ENCODE peak calls at places on chromosomes 11 and 22, in four cellular contexts. S, G, C and E are unnamed samples.

GRCh38 chr11:119149371-119150275 is 771 bp downstream of the ABCG4 start:
- DNase-seq in S (no peak), G (no peak), C (no peak), E (no peak)

GRCh38 chr11:27124514-27125264 is 84.1 kb downstream of the BBOX1 start:
- DNase-seq in S (peak), G (no peak), C (no peak), E (no peak)

GRCh38 chr11:75325713-75326438 is 25.6 kb downstream of the ARRB1 start:
- DNase-seq in S (peak), G (no peak), C (no peak), E (peak)

GRCh38 chr11:61888043-61888442 is 3.3 kb downstream of the FADS3 start:
- DNase-seq in S (peak), G (no peak), C (no peak), E (peak)

GRCh38 chr11:117188620-117189081 is 10.1 kb downstream of the SIDT2 start:
- DNase-seq in S (no peak), G (no peak), C (no peak), E (no peak)

GRCh38 chr11:118353084-118353710 is 6.2 kb upstream of the UBE4A start:
- DNase-seq in S (peak), G (no peak), C (no peak), E (peak)

GRCh38 chr11:5234390-5234834 is at the start of gene HBD:
- DNase-seq in S (peak), G (no peak), C (no peak), E (no peak)

GRCh38 chr11:65169164-65169641 is 830 bp upstream of the SPDYC start:
- DNase-seq in S (peak), G (no peak), C (peak), E (peak)

GRCh38 chr11:131038597-131038996 is 122.3 kb upstream of the SNX19 start:
- DNase-seq in S (no peak), G (no peak), C (peak), E (no peak)

GRCh38 chr22:44620129-44620840 is 81.7 kb upstream of the PRR5 start:
- DNase-seq in S (peak), G (no peak), C (peak), E (peak)

GRCh38 chr11:75424396-75424795 is 8.6 kb downstream of the KLHL35 start:
- DNase-seq in S (no peak), G (no peak), C (no peak), E (no peak)

GRCh38 chr22:36298601-36299000 is 45.7 kb downstream of the APOL1 start:
- DNase-seq in S (no peak), G (no peak), C (no peak), E (no peak)

GRCh38 chr11:105244157-105244820 is 104.7 kb upstream of the CARD18 start:
- DNase-seq in S (peak), G (no peak), C (no peak), E (peak)

GRCh38 chr11:10688401-10688800 is 5.2 kb downstream of the IRAG1 start:
- DNase-seq in S (peak), G (no peak), C (peak), E (no peak)

GRCh38 chr11:123103326-123103980 is 41.5 kb upstream of the HSPA8 start:
- DNase-seq in S (peak), G (no peak), C (peak), E (peak)

GRCh38 chr22:46776876-46777608 is 14.6 kb downstream of the TBC1D22A start:
- DNase-seq in S (no peak), G (no peak), C (no peak), E (no peak)
- H3K4me3 ChIP-seq in S (no peak), G (peak), C (no peak), E (no peak)

DNA sequence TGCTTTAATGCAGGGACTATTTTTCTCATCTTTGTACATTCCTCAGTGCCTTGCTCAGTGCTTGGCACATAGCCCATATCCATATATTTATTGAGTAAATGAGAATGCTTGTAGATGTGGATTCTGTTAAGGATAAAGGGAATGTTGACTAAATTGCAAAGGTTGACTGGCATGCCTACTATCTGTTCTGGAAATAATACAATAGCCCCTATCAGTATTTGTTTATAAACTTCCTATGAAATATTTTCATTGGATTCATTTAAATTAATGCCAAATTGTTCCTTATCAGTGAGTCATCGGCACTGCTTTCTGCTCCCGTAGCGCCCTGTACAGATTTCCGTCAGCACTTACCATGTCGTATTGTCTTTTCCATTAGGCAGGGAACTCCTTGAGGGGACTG is 8.0 kb downstream of the RNF121 start:
- DNase-seq in S (peak), G (no peak), C (no peak), E (peak)
- TF ChIP-seq FOS in S (peak), G (no peak), C (no peak), E (peak)

GRCh38 chr11:58926695-58927094 is 12.6 kb upstream of the GLYATL1 start:
- DNase-seq in S (peak), G (no peak), C (no peak), E (no peak)

GRCh38 chr11:58927393-58928081 is 11.8 kb upstream of the GLYATL1 start:
- DNase-seq in S (peak), G (no peak), C (no peak), E (no peak)

GRCh38 chr11:58928691-58929090 is 10.6 kb upstream of the GLYATL1 start:
- DNase-seq in S (no peak), G (no peak), C (no peak), E (no peak)

GRCh38 chr11:58926251-58926650 is 13.0 kb upstream of the GLYATL1 start:
- DNase-seq in S (peak), G (no peak), C (no peak), E (no peak)

DNA sequence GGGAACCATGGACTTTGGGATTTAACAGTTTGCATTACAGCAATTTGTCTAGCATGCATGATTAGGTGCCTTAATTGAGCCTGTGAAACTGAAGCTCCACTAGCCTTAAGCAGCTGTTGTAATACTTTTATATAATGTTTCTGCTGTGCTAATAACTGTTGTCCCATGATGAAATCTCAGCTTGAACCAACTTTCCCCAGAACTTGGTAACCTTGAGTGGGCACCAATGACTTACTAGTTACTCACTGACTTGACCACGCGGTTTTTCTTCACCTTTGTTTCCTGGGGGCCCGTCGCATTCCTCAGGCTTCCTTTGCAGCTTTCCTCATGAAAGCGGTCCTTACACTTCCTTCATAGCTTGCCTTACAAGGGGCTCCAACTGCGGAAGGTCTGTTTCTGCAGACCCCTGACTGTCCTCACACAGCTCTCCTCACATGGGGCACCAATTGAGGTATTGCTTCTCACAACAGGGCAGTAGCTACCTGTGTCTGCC is 11.2 kb upstream of the GLYATL1 start:
- DNase-seq in S (peak), G (no peak), C (no peak), E (no peak)
- H3K4me3 ChIP-seq in S (no peak), G (no peak), C (no peak), E (no peak)

DNA sequence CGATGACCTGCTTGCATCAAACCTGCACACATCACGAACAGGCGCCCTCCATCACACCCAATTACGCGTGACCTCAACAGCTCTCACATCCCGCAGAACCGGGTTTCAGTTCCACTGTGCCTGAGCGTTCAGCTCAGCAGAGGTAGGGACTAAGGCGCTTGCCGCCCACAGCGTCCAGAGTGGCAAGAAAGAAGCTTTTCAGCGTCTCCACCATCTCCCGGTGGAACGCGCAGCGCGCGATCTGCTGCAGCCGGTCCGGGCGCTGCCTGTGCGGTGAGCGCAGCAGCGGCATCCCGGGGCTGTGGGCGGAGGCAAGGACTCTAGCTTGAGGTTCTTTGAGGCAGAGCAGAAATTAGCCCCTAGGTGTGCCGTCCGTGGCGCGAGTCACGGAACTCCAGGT is 1.5 kb upstream of the CALCA start:
- DNase-seq in S (peak), G (no peak), C (no peak), E (no peak)
- TF ChIP-seq FOS in S (no peak), G (no peak), C (no peak), E (no peak)

DNA sequence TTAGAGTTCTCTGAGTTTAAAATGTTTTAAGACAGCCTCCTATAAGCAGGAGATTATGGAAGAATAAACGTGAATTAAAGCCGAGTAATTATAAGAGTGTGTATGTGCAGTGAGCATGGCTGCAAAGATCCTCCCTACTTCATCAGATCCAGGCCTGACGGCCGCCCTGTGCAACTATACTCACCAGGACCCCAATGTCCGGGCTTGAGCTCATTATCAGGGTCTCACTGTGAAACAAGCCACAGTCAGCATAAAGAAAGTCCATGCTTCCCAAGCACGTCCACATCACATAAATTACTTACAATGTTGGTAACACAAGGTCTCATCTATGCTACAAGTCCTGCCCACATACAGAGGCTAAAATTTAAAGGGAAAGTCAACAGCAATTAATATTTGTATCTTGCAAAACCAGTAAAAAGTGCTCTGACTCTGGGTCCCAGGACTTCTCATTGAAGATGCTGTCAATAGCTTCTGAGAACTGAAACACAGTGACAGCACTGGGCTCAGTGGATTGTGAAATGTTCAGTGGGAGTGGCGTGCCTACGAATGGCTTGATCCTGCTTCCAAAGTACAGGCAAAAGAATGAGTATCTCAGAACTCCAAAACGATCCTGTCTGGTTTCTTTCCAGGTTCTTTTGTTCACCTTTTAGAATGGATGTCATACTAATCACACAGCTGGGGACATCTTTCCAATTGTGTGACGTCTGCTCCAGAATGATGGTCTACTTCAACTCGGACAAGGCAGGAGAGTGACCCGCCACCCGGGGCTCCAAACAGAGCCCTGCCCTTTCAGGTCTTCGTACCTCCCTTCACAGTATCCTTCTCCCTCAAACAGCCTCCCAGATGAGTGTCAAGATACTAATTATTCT is 72.1 kb upstream of the ARFGAP3 start:
- DNase-seq in S (no peak), G (peak), C (no peak), E (no peak)
- H3K4me3 ChIP-seq in S (no peak), G (peak), C (no peak), E (no peak)

DNA sequence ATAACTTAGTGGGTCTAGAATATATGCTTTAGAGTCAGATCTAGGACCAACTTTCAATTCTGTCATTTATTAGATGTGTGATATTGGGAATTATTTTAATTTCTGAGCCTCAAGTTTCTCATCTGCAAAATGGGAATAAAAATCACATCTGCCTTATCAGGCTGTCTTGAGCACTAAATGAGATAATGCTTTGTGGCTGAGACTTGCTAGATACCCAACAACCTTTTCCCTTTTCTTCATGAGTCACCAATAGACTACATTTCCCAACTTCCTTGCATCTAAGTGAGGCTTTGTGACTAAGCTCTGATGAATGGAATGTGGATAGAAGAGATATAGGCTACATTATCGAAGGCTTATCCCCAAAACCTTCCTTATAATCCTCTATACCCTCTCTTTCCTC is 220.7 kb upstream of the SESN3 start:
- DNase-seq in S (peak), G (no peak), C (no peak), E (peak)
- TF ChIP-seq FOS in S (peak), G (no peak), C (no peak), E (peak)

GRCh38 chr22:23243859-23244689 is 63.8 kb downstream of the BCR start:
- DNase-seq in S (no peak), G (no peak), C (no peak), E (no peak)

GRCh38 chr22:23245799-23246136 is 65.5 kb downstream of the BCR start:
- DNase-seq in S (peak), G (no peak), C (no peak), E (no peak)

GRCh38 chr22:23243006-23243573 is 62.8 kb downstream of the BCR start:
- DNase-seq in S (no peak), G (peak), C (peak), E (no peak)

GRCh38 chr22:23245045-23245798 is 64.9 kb downstream of the BCR start:
- DNase-seq in S (peak), G (no peak), C (no peak), E (no peak)

DNA sequence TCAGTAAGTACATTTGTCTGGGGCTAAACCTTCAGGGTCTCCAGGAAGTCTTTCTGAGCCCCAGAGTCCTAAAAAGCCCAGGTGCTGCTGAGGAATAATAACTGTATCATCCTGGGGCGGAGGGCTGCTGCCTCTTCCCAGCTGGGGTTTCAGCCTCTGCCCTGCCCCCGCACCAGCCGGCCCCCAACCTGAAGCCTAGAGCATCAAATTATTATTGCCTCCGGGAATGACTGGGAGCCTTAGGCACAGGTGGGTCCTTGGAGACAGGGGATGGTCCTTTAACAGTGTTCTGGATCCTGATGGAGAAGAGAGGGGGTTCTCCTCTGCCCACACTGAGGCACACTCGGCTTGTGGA is 64.4 kb downstream of the BCR start:
- DNase-seq in S (no peak), G (no peak), C (no peak), E (no peak)
- H3K4me3 ChIP-seq in S (no peak), G (no peak), C (no peak), E (no peak)

DNA sequence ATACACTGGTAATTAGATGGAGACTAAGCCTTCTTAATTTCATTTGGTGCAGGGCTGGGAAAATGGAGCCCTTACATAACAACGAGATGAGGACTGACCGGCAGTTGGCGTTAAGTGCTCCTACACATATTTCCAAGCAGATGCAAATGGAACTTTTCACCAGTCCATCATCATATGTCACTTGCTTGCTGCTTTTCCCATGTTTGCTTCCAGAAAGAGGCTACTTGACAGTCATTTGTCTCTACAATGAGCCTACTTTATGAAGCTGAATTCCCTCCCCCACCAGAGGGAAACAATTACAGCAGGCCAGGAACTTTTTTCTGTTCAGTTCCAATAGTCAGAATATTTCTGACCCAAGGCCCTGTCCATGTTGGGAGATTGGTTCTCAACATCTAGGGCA is 32.5 kb downstream of the SVIP start:
- DNase-seq in S (no peak), G (no peak), C (no peak), E (no peak)
- TF ChIP-seq FOS in S (no peak), G (no peak), C (no peak), E (no peak)

DNA sequence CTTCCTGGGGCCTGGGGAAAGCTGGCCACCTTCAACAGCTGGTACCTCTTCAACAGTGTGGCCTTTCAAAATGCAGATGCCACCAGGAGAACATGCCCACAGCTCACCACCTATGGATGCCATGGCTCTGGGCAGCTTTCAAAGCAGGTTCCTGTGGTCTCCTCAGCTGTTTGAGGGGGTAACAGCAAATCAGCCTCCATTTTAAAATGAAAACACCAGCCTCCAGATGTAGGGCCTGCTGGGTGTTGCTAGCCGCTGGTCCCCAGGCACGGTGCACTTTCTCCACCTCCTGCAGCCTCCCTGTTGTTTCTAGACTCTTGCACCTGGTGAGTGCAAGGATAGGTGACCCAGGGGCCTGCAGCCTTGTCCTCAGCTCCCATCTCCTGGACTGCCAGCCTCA is 10.0 kb downstream of the CDPF1 start:
- DNase-seq in S (no peak), G (no peak), C (no peak), E (no peak)
- H3K4me3 ChIP-seq in S (no peak), G (no peak), C (no peak), E (no peak)